ENCODE peak calls at places on chromosomes 6 and 20, in four cellular contexts. W is sigmoid colon, O is mesendoderm, H is adrenal gland. N is an unnamed sample.

GRCh38 chr6:143732539-143732938 is 54.8 kb downstream of the PHACTR2 start:
- DNase-seq in W (no peak), O (no peak), H (no peak), N (no peak)

GRCh38 chr6:51820555-51820954 is 266.9 kb downstream of the PKHD1 start:
- DNase-seq in W (no peak), O (no peak), H (no peak), N (no peak)

GRCh38 chr6:45780523-45780922 is 235.1 kb downstream of the CLIC5 start:
- DNase-seq in O (peak; percentile 6), W (no peak), H (no peak), N (no peak)

GRCh38 chr6:32413427-32414047 is 6.6 kb upstream of the BTNL2 start:
- DNase-seq in H (peak; percentile 85), W (peak; percentile 88), O (peak; percentile 81), N (peak; percentile 74)

GRCh38 chr6:105676837-105677236 is 274.0 kb upstream of the PREP start:
- DNase-seq in W (no peak), O (no peak), H (no peak), N (no peak)

GRCh38 chr20:9427430-9427829 is 87.0 kb upstream of the LAMP5 start:
- DNase-seq in H (no peak), O (peak; percentile 28), W (no peak), N (no peak)

GRCh38 chr6:74015427-74015826 is 319.4 kb downstream of the CD109 start:
- DNase-seq in O (no peak), H (no peak), W (no peak), N (no peak)

GRCh38 chr6:13812359-13812642 is 2.1 kb downstream of the MCUR1 start:
- DNase-seq in O (no peak), W (no peak), H (no peak), N (no peak)

GRCh38 chr6:150730801-150731445 is 131.2 kb downstream of the PLEKHG1 start:
- DNase-seq in W (no peak), H (no peak), O (no peak), N (no peak)

GRCh38 chr20:57876163-57876562 is 166.3 kb upstream of the PMEPA1 start:
- DNase-seq in H (no peak), O (no peak), W (peak; percentile 17), N (no peak)

GRCh38 chr6:146775227-146775626 is 176.5 kb downstream of the ADGB start:
- DNase-seq in H (no peak), O (peak; percentile 16), W (no peak), N (no peak)

GRCh38 chr6:20404641-20405032 is 3.0 kb downstream of the E2F3 start:
- DNase-seq in H (peak; percentile 76), W (no peak), O (peak; percentile 92), N (no peak)

GRCh38 chr6:105879902-105880547 is 206.1 kb upstream of the PRDM1 start:
- DNase-seq in W (peak; percentile 73), H (peak; percentile 59), O (no peak), N (no peak)

GRCh38 chr20:64228086-64228485 is 27.5 kb upstream of the PCMTD2 start:
- DNase-seq in H (no peak), W (no peak), O (no peak), N (peak; percentile 36)

GRCh38 chr20:50296450-50297375 is 106.1 kb downstream of the CEBPB start:
- DNase-seq in W (peak; percentile 67), H (no peak), O (no peak), N (peak; percentile 73)

GRCh38 chr6:139894271-139894670 is 519.8 kb upstream of the CITED2 start:
- DNase-seq in O (no peak), W (no peak), H (no peak), N (peak; percentile 67)

DNA sequence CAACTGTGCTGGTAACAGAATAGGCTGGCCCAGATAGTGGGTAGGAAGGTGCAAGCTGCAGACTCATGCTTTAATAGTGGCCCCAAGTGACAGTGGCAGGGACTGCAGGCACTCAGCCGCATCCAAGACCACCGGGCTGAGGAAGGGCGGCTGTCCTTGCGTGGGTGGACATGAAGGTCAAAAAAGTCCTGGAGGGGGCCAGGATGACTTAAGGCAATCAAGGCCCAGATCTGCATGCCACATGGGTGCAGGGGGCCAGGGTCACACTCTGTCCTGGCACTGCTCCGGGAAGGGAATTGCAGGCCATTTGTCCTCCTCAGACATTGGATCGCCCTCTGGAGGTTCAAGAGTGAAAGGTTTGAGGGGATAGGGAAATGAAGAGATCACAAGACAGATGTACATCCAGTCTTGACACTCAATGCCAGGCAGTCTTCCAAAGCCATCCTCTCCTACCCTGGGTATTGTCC is 10.4 kb upstream of the VNN2 start:
- DNase-seq in W (no peak), H (peak; percentile 59), O (peak; percentile 84), N (peak; percentile 61)
- H3K4me3 ChIP-seq in W (no peak overlapping the region), H (no peak overlapping the region), O (no peak overlapping the region), N (no peak overlapping the region)

GRCh38 chr6:101537917-101538316 is 144.4 kb downstream of the GRIK2 start:
- DNase-seq in H (no peak), W (no peak), O (no peak), N (no peak)
- H3K4me1 ChIP-seq in H (peaks cover 5% of the 10 kb centered on the region), W (no peaks in the 10 kb centered on the region), O (no peaks in the 10 kb centered on the region), N (no peaks in the 10 kb centered on the region)

GRCh38 chr20:45782890-45783289 is 8.8 kb downstream of the WFDC3 start:
- DNase-seq in O (no peak), H (no peak), W (no peak), N (no peak)

GRCh38 chr20:45780159-45780558 is 11.5 kb downstream of the WFDC3 start:
- DNase-seq in O (no peak), H (no peak), W (no peak), N (no peak)

GRCh38 chr20:45781391-45781931 is 10.2 kb downstream of the WFDC3 start:
- DNase-seq in O (no peak), H (no peak), W (no peak), N (no peak)

GRCh38 chr20:45776931-45777330 is 14.8 kb downstream of the WFDC3 start:
- DNase-seq in O (no peak), W (no peak), H (no peak), N (no peak)

DNA sequence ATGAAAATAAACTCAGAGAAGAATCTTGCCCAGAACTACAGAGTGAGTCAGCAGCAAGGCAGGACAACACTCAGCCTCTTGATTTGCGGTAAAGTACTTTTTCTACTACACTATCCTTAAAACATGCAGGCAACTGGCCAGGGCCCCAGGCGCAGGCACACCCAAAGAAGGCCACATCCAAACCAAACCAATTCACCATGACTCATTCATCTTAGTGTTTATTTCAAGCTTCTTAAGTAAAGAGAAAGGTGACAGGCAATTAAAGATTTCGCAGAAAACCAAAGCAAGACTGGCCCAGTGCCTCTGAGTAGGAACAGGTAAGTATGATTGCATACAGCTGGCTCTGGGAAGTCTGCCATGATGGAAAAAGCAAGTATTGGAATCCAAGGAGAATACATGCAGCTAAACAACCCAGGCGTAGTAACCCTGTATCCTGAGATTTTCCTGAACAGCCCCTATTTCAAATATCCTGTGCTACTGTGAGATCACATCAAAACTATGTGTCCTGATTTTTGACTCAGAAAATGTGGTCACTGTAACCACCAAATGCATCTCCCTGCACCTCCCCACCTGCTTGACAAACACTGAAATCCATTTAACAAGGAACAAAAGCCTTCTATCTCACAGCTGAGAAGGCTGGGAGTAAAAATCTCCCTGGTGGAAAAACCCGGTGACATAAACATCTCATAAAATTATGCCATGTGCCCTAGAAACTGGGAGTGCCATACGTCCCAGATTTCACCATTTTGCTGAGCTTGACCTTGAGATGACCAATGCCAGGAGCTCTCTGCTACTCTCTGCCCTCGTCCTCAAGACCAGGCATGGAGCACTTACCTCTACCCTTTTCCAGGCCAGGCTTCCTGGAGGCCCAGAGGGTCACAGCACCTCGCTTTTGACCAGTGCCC is 12.4 kb downstream of the WFDC3 start:
- DNase-seq in W (peak; percentile 98), O (no peak), H (peak; percentile 91), N (peak; percentile 87)
- H3K27ac ChIP-seq in W (peak overlapping the region; percentile 89), O (no peak overlapping the region), H (peak overlapping the region; percentile 82), N (peak overlapping the region; percentile 54)

DNA sequence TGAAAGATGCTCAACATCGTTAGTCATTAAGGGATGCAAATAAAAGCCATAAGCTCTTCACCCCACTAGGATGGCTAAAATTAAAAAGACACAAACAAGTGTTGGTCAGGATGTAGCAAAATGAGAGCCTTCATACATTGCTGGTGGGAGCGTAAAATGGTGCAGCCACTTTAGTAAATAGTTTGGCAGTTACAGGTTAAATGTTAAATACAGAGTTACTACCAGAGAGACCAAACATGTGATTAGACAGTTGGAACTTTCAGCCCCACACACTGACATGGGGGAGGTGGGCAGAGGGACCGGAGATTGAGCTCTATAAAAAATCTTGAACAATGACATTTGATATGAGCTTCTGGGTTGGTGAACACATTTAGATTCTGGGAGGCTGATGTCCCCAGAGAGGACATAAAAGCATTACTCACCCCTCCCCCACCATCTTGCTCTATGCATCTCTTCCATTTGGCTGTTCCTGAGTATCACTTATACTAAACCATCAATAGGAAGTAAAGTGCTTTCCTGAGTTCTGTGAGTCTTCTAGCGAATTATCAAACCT is 20.3 kb upstream of the ZNF318 start:
- DNase-seq in O (no peak), H (no peak), W (no peak), N (no peak)
- H3K4me3 ChIP-seq in O (no peak overlapping the region), H (no peak overlapping the region), W (no peak overlapping the region), N (no peak overlapping the region)

GRCh38 chr6:41964201-41964887 is 22.7 kb upstream of the CCND3 start:
- DNase-seq in O (peak; percentile 30), H (peak; percentile 42), W (peak; percentile 41), N (no peak)

GRCh38 chr6:41967312-41968287 is 26.0 kb upstream of the CCND3 start:
- DNase-seq in W (peak; percentile 12), O (peak; percentile 26), H (peak; percentile 39), N (no peak)

GRCh38 chr6:41966214-41966920 is 24.8 kb upstream of the CCND3 start:
- DNase-seq in H (peak; percentile 7), W (peak; percentile 19), O (peak; percentile 31), N (no peak)

GRCh38 chr6:41965429-41966213 is 24.0 kb upstream of the CCND3 start:
- DNase-seq in O (peak; percentile 98), W (peak; percentile 24), H (peak; percentile 49), N (no peak)

DNA sequence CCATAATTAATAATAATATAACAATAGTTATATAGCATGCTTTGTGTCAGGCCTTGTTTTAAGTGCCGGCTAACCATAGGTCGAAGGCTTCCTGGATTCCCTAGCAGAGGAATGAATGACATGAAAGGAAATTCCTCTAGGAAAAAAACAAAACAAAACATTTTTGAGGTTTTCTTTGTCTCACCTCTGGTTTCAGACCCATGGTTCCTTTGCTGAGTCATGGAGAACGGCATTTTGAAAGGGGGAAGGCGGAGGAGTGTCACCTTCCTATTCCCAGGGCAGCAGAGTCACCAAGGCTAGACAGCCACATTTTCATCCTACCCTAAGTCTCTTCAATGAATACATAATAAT is 25.3 kb upstream of the CCND3 start:
- DNase-seq in O (peak; percentile 92), W (peak; percentile 2), H (peak; percentile 30), N (no peak)
- H3K4me1 ChIP-seq in O (peaks cover 7% of the 10 kb centered on the region), W (no peaks in the 10 kb centered on the region), H (no peaks in the 10 kb centered on the region), N (no peaks in the 10 kb centered on the region)

N was measured in right cardiac atrium.